ENCODE peak calls at places on chromosomes 4 and X, in six cellular contexts. One of them, this sample, is unnamed.

GRCh38 chrX:31589503-31589902 is 517.7 kb upstream of the FTHL17 start:
- DNase-seq in neural progenitor cell: no peak
- DNase-seq in epithelial cell of proximal tubule: no peak
- DNase-seq in lung: no peak
- DNase-seq in uterus: no peak
- DNase-seq in fibroblast of lung: no peak
- DNase-seq in this sample: no peak

GRCh38 chrX:77785746-77786548 is at the start of gene ATRX:
- DNase-seq in neural progenitor cell: peak; percentile 85
- DNase-seq in epithelial cell of proximal tubule: no peak
- DNase-seq in lung: peak; percentile 75
- DNase-seq in uterus: peak; percentile 76
- DNase-seq in fibroblast of lung: peak; percentile 78
- DNase-seq in this sample: peak; percentile 57

GRCh38 chr4:184163813-184164212 is 53.9 kb downstream of the ENPP6 start:
- DNase-seq in neural progenitor cell: peak; percentile 88
- DNase-seq in epithelial cell of proximal tubule: no peak
- DNase-seq in lung: peak; percentile 57
- DNase-seq in uterus: no peak
- DNase-seq in fibroblast of lung: peak; percentile 6
- DNase-seq in this sample: peak; percentile 78

GRCh38 chrX:55489315-55490009 is at the start of gene USP51:
- DNase-seq in neural progenitor cell: peak; percentile 72
- DNase-seq in epithelial cell of proximal tubule: no peak
- DNase-seq in lung: peak; percentile 33
- DNase-seq in uterus: peak; percentile 52
- DNase-seq in fibroblast of lung: peak; percentile 20
- DNase-seq in this sample: peak; percentile 40

GRCh38 chr4:72110886-72111285 is 79.1 kb downstream of the NPFFR2 start:
- DNase-seq in neural progenitor cell: no peak
- DNase-seq in epithelial cell of proximal tubule: no peak
- DNase-seq in lung: no peak
- DNase-seq in uterus: no peak
- DNase-seq in fibroblast of lung: peak; percentile 53
- DNase-seq in this sample: no peak

GRCh38 chr4:83850435-83850834 is 314.5 kb downstream of the GPAT3 start:
- DNase-seq in neural progenitor cell: no peak
- DNase-seq in epithelial cell of proximal tubule: peak; percentile 67
- DNase-seq in lung: no peak
- DNase-seq in uterus: no peak
- DNase-seq in fibroblast of lung: peak; percentile 83
- DNase-seq in this sample: no peak

GRCh38 chr4:115834441-115834840 is 721.0 kb upstream of the NDST4 start:
- DNase-seq in neural progenitor cell: no peak
- DNase-seq in epithelial cell of proximal tubule: no peak
- DNase-seq in lung: no peak
- DNase-seq in uterus: no peak
- DNase-seq in fibroblast of lung: no peak
- DNase-seq in this sample: no peak

GRCh38 chr4:182343435-182343834 is 100.2 kb downstream of the TENM3 start:
- DNase-seq in neural progenitor cell: peak; percentile 54
- DNase-seq in epithelial cell of proximal tubule: no peak
- DNase-seq in lung: no peak
- DNase-seq in uterus: no peak
- DNase-seq in fibroblast of lung: no peak
- DNase-seq in this sample: no peak

GRCh38 chr4:98113005-98113404 is 30.3 kb downstream of the STPG2 start:
- DNase-seq in neural progenitor cell: peak; percentile 69
- DNase-seq in epithelial cell of proximal tubule: no peak
- DNase-seq in lung: no peak
- DNase-seq in uterus: no peak
- DNase-seq in fibroblast of lung: peak; percentile 26
- DNase-seq in this sample: peak; percentile 37

GRCh38 chrX:42695800-42696358 is 82.1 kb downstream of the PPP1R2C start:
- DNase-seq in neural progenitor cell: peak; percentile 31
- DNase-seq in epithelial cell of proximal tubule: peak; percentile 74
- DNase-seq in lung: no peak
- DNase-seq in uterus: no peak
- DNase-seq in fibroblast of lung: no peak
- DNase-seq in this sample: no peak

GRCh38 chr4:158282252-158282651 is 72.0 kb downstream of the TMEM144 start:
- DNase-seq in neural progenitor cell: no peak
- DNase-seq in epithelial cell of proximal tubule: no peak
- DNase-seq in lung: no peak
- DNase-seq in uterus: no peak
- DNase-seq in fibroblast of lung: no peak
- DNase-seq in this sample: no peak

GRCh38 chrX:16786791-16787735 is 797 bp downstream of the TXLNG start:
- DNase-seq in neural progenitor cell: peak; percentile 73
- DNase-seq in epithelial cell of proximal tubule: no peak
- DNase-seq in lung: no peak
- DNase-seq in uterus: peak; percentile 27
- DNase-seq in fibroblast of lung: no peak
- DNase-seq in this sample: peak; percentile 3

GRCh38 chr4:127047930-127048329 is 584.8 kb upstream of the INTU start:
- DNase-seq in neural progenitor cell: no peak
- DNase-seq in epithelial cell of proximal tubule: no peak
- DNase-seq in lung: no peak
- DNase-seq in uterus: no peak
- DNase-seq in fibroblast of lung: peak; percentile 60
- DNase-seq in this sample: no peak

GRCh38 chr4:77358315-77358928 is 201.4 kb downstream of the CCNG2 start:
- DNase-seq in neural progenitor cell: peak; percentile 68
- DNase-seq in epithelial cell of proximal tubule: no peak
- DNase-seq in lung: no peak
- DNase-seq in uterus: no peak
- DNase-seq in fibroblast of lung: peak; percentile 8
- DNase-seq in this sample: peak; percentile 36
- TF ChIP-seq CTCF in neural progenitor cell: peak; percentile 77
- TF ChIP-seq CTCF in epithelial cell of proximal tubule: peak; percentile 74
- TF ChIP-seq CTCF in lung: no peak
- TF ChIP-seq CTCF in uterus: peak; percentile 40
- TF ChIP-seq CTCF in fibroblast of lung: peak; percentile 63
- TF ChIP-seq CTCF in this sample: peak; percentile 66

GRCh38 chr4:38188631-38189101 is 228.5 kb downstream of the PTTG2 start:
- DNase-seq in neural progenitor cell: no peak
- DNase-seq in epithelial cell of proximal tubule: no peak
- DNase-seq in lung: peak; percentile 35
- DNase-seq in uterus: no peak
- DNase-seq in fibroblast of lung: no peak
- DNase-seq in this sample: no peak
- TF ChIP-seq CTCF in neural progenitor cell: no peak
- TF ChIP-seq CTCF in epithelial cell of proximal tubule: no peak
- TF ChIP-seq CTCF in lung: no peak
- TF ChIP-seq CTCF in uterus: no peak
- TF ChIP-seq CTCF in fibroblast of lung: no peak
- TF ChIP-seq CTCF in this sample: no peak

DNA sequence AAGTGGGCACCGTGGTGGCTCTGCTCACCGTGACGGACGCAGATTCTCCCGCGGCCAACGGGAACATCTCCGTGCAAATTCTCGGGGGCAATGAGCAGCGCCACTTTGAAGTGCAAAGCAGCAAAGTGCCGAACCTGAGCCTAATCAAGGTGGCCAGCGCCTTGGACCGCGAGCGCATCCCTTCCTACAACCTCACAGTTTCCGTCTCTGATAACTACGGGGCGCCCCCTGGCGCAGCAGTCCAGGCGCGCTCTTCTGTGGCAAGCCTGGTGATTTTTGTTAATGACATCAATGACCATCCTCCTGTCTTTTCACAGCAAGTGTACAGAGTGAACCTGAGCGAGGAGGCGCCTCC is 2.7 kb downstream of the FAT4 start:
- DNase-seq in neural progenitor cell: peak; percentile 75
- DNase-seq in epithelial cell of proximal tubule: no peak
- DNase-seq in lung: no peak
- DNase-seq in uterus: peak; percentile 34
- DNase-seq in fibroblast of lung: peak; percentile 55
- DNase-seq in this sample: peak; percentile 47
- TF ChIP-seq CTCF in neural progenitor cell: peak; percentile 65
- TF ChIP-seq CTCF in epithelial cell of proximal tubule: peak; percentile 62
- TF ChIP-seq CTCF in lung: no peak
- TF ChIP-seq CTCF in uterus: peak; percentile 16
- TF ChIP-seq CTCF in fibroblast of lung: peak; percentile 64
- TF ChIP-seq CTCF in this sample: no peak

DNA sequence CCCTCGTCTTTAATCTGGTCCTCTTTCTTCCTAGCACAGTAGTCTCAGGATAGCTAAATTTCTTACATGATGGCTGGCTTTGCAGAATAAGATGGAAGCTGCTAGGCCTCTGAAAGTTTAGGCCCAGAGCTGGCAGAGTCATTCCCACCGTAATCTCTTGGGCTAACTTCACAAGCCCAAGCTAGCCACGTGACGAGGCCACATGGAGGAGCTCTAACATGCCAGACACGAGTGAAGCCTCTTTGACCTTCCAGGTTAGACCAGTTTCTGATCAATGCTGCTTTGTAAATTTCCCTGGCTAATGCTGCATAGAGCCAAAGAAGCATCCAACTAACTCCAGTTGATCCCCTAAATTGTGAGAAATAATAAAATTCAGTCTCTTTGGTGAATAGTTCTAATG is 9.5 kb upstream of the CENPE start:
- DNase-seq in neural progenitor cell: peak; percentile 59
- DNase-seq in epithelial cell of proximal tubule: no peak
- DNase-seq in lung: no peak
- DNase-seq in uterus: no peak
- DNase-seq in fibroblast of lung: no peak
- DNase-seq in this sample: peak; percentile 17
- TF ChIP-seq CTCF in neural progenitor cell: peak; percentile 48
- TF ChIP-seq CTCF in epithelial cell of proximal tubule: peak; percentile 21
- TF ChIP-seq CTCF in lung: no peak
- TF ChIP-seq CTCF in uterus: no peak
- TF ChIP-seq CTCF in fibroblast of lung: no peak
- TF ChIP-seq CTCF in this sample: no peak

GRCh38 chr4:121934635-121935034 is 17.2 kb downstream of the TRPC3 start:
- DNase-seq in neural progenitor cell: no peak
- DNase-seq in epithelial cell of proximal tubule: no peak
- DNase-seq in lung: no peak
- DNase-seq in uterus: no peak
- DNase-seq in fibroblast of lung: no peak
- DNase-seq in this sample: no peak
- TF ChIP-seq CTCF in neural progenitor cell: no peak
- TF ChIP-seq CTCF in epithelial cell of proximal tubule: no peak
- TF ChIP-seq CTCF in lung: no peak
- TF ChIP-seq CTCF in uterus: no peak
- TF ChIP-seq CTCF in fibroblast of lung: no peak
- TF ChIP-seq CTCF in this sample: no peak

DNA sequence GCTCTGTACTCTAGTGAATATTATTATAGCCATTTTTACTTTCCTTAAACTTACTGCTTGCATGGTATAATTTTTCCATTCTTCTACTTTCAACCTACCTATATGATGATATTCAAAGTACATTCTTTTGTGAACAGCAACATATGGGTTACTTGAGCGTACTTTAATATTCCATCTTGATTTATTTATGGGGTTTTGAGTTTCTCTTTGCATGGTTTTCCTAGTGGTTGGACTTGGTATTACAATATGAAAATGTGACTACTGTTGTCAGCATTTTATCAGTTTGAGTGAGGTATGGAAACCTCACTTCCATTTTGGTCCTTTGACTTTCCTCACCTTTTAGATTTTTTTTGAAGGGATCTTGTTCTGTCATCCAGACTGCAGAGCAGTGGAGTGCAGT is 35.9 kb downstream of the ADGRG4 start:
- DNase-seq in neural progenitor cell: no peak
- DNase-seq in epithelial cell of proximal tubule: no peak
- DNase-seq in lung: no peak
- DNase-seq in uterus: no peak
- DNase-seq in fibroblast of lung: no peak
- DNase-seq in this sample: no peak
- TF ChIP-seq CTCF in neural progenitor cell: peak; percentile 53
- TF ChIP-seq CTCF in epithelial cell of proximal tubule: peak; percentile 29
- TF ChIP-seq CTCF in lung: no peak
- TF ChIP-seq CTCF in uterus: no peak
- TF ChIP-seq CTCF in fibroblast of lung: no peak
- TF ChIP-seq CTCF in this sample: peak; percentile 74

DNA sequence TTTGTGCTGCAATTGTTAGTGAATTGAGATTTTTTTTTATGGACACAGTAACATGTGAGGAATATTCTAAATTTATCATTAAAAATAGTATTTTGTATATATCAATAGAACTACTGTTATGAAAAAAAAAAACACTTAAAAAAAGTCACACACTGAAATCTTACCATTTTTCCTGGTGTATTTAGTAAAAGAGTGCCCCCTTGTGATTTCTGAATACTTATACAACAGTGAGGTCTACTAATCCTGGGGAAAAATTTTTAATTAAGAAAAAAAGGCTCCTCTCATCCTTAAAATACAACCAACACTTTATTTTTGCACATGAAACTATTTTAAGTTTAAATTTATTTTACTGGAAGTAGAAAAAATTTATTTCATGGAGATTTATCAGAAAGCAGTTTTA is 56.4 kb upstream of the SPOCK3 start:
- DNase-seq in neural progenitor cell: peak; percentile 29
- DNase-seq in epithelial cell of proximal tubule: no peak
- DNase-seq in lung: no peak
- DNase-seq in uterus: no peak
- DNase-seq in fibroblast of lung: peak; percentile 23
- DNase-seq in this sample: no peak
- TF ChIP-seq CTCF in neural progenitor cell: peak; percentile 63
- TF ChIP-seq CTCF in epithelial cell of proximal tubule: peak; percentile 45
- TF ChIP-seq CTCF in lung: peak; percentile 9
- TF ChIP-seq CTCF in uterus: no peak
- TF ChIP-seq CTCF in fibroblast of lung: no peak
- TF ChIP-seq CTCF in this sample: peak; percentile 48

GRCh38 chrX:110218591-110218990 is 99.3 kb downstream of the AMMECR1 start:
- DNase-seq in neural progenitor cell: no peak
- DNase-seq in epithelial cell of proximal tubule: no peak
- DNase-seq in lung: no peak
- DNase-seq in uterus: peak; percentile 15
- DNase-seq in fibroblast of lung: no peak
- DNase-seq in this sample: no peak

GRCh38 chrX:110215411-110215810 is 102.5 kb downstream of the AMMECR1 start:
- DNase-seq in neural progenitor cell: no peak
- DNase-seq in epithelial cell of proximal tubule: no peak
- DNase-seq in lung: no peak
- DNase-seq in uterus: no peak
- DNase-seq in fibroblast of lung: no peak
- DNase-seq in this sample: no peak

GRCh38 chrX:110214684-110215083 is 103.2 kb downstream of the AMMECR1 start:
- DNase-seq in neural progenitor cell: no peak
- DNase-seq in epithelial cell of proximal tubule: no peak
- DNase-seq in lung: no peak
- DNase-seq in uterus: no peak
- DNase-seq in fibroblast of lung: no peak
- DNase-seq in this sample: no peak

GRCh38 chrX:110213183-110213582 is 104.7 kb downstream of the AMMECR1 start:
- DNase-seq in neural progenitor cell: no peak
- DNase-seq in epithelial cell of proximal tubule: no peak
- DNase-seq in lung: no peak
- DNase-seq in uterus: no peak
- DNase-seq in fibroblast of lung: no peak
- DNase-seq in this sample: no peak

GRCh38 chrX:110216027-110216426 is 101.9 kb downstream of the AMMECR1 start:
- DNase-seq in neural progenitor cell: no peak
- DNase-seq in epithelial cell of proximal tubule: peak; percentile 52
- DNase-seq in lung: no peak
- DNase-seq in uterus: no peak
- DNase-seq in fibroblast of lung: no peak
- DNase-seq in this sample: no peak
- TF ChIP-seq CTCF in neural progenitor cell: no peak
- TF ChIP-seq CTCF in epithelial cell of proximal tubule: no peak
- TF ChIP-seq CTCF in lung: no peak
- TF ChIP-seq CTCF in uterus: no peak
- TF ChIP-seq CTCF in fibroblast of lung: no peak
- TF ChIP-seq CTCF in this sample: no peak